ENCODE peak calls at places on chromosomes 2 and 18, in seven cellular contexts. F is PC-9; K is skeletal muscle cell; D is CD8-positive, alpha-beta memory T cell; J is colonic mucosa; T is Caco-2; G is GM12865. P is an unnamed sample.

GRCh38 chr2:96878796-96879544 is 9.1 kb upstream of the SEMA4C start:
- DNase-seq in G (no peak), D (no peak), T (no peak), K (no peak), J (no peak), F (no peak), P (no peak)

GRCh38 chr2:46438102-46438501 is 41.3 kb upstream of the TMEM247 start:
- DNase-seq in K (no peak), G (no peak), D (no peak), T (no peak), J (no peak), F (no peak), P (no peak)

GRCh38 chr2:37226863-37227262 is 4.5 kb downstream of the CEBPZ start:
- DNase-seq in G (no peak), T (no peak), D (no peak), F (no peak), J (no peak), K (no peak), P (no peak)

GRCh38 chr2:35454966-35455638 is 900.5 kb upstream of the CRIM1 start:
- DNase-seq in G (no peak), F (peak), T (peak), D (no peak), K (no peak), J (no peak), P (no peak)

GRCh38 chr2:52264488-52264887 is 1232.6 kb upstream of the NRXN1 start:
- DNase-seq in G (no peak), K (no peak), F (no peak), D (no peak), T (no peak), J (no peak), P (no peak)

GRCh38 chr2:101199153-101199810 is 48.1 kb upstream of the TBC1D8 start:
- DNase-seq in D (no peak), F (no peak), T (no peak), G (no peak), K (peak), J (no peak), P (no peak)

GRCh38 chr2:68732036-68732435 is 2.6 kb upstream of the ARHGAP25 start:
- DNase-seq in J (no peak), G (no peak), D (no peak), T (no peak), K (no peak), F (no peak), P (no peak)

GRCh38 chr2:33238111-33238510 is 238.3 kb upstream of the RASGRP3 start:
- DNase-seq in F (no peak), T (no peak), J (no peak), D (no peak), G (no peak), K (peak), P (no peak)

GRCh38 chr2:197011777-197012641 is 85.5 kb upstream of the PGAP1 start:
- DNase-seq in T (peak), K (peak), D (peak), G (peak), J (no peak), F (peak), P (peak)

GRCh38 chr2:25881759-25882158 is 3.5 kb upstream of the ASXL2 start:
- DNase-seq in K (no peak), J (no peak), T (no peak), G (no peak), D (no peak), F (no peak), P (no peak)

GRCh38 chr18:12296087-12296403 is 12.0 kb upstream of the TUBB6 start:
- DNase-seq in F (no peak), D (no peak), T (no peak), K (no peak), G (no peak), J (no peak), P (no peak)

GRCh38 chr18:39604836-39605235 is 2039.2 kb upstream of the CELF4 start:
- DNase-seq in T (no peak), F (no peak), J (no peak), G (no peak), K (peak), D (no peak), P (no peak)

GRCh38 chr18:43596106-43596712 is 318.9 kb upstream of the SYT4 start:
- DNase-seq in F (no peak), G (peak), K (no peak), D (no peak), T (no peak), J (no peak), P (peak)

GRCh38 chr2:70887208-70887549 is 48.5 kb upstream of the ATP6V1B1 start:
- DNase-seq in J (no peak), D (no peak), F (no peak), K (no peak), T (no peak), G (no peak), P (no peak)

GRCh38 chr2:181813963-181814565 is 77.5 kb upstream of the ITPRID2 start:
- DNase-seq in F (no peak), K (peak), T (no peak), J (no peak), D (no peak), G (no peak), P (no peak)

GRCh38 chr2:70627499-70627898 is 73.9 kb upstream of the TGFA start:
- DNase-seq in D (no peak), K (no peak), T (no peak), J (no peak), G (no peak), F (no peak), P (no peak)

GRCh38 chr2:112787294-112787693 is 3.0 kb upstream of the IL1A start:
- DNase-seq in D (no peak), J (no peak), F (peak), K (no peak), G (no peak), T (no peak), P (no peak)

GRCh38 chr2:203122317-203122998 is 107.8 kb downstream of the NBEAL1 start:
- DNase-seq in J (no peak), G (peak), D (no peak), F (no peak), K (no peak), T (no peak), P (no peak)

GRCh38 chr18:56267334-56267733 is 371.1 kb downstream of the TXNL1 start:
- DNase-seq in J (no peak), K (no peak), G (no peak), D (no peak), F (no peak), T (no peak), P (no peak)

GRCh38 chr2:62343636-62344349 is 147.9 kb downstream of the B3GNT2 start:
- DNase-seq in T (no peak), D (no peak), F (peak), J (no peak), G (no peak), K (no peak), P (no peak)

GRCh38 chr2:6764968-6765723 is 100.6 kb downstream of the CMPK2 start:
- DNase-seq in K (no peak), G (no peak), J (no peak), D (no peak), F (no peak), T (no peak), P (no peak)

GRCh38 chr2:20218331-20219320 is 6.3 kb downstream of the SDC1 start:
- DNase-seq in J (no peak), T (no peak), K (no peak), F (no peak), D (no peak), G (no peak), P (no peak)

GRCh38 chr18:44758821-44759624 is 78.3 kb downstream of the SETBP1 start:
- DNase-seq in T (no peak), K (no peak), F (no peak), G (peak), J (no peak), D (no peak), P (no peak)

GRCh38 chr2:567496-567864 is 109.7 kb downstream of the TMEM18 start:
- DNase-seq in T (no peak), G (no peak), K (no peak), D (no peak), F (no peak), J (no peak), P (no peak)

GRCh38 chr2:187654535-187654934 is 100.3 kb upstream of the TFPI start:
- DNase-seq in F (no peak), T (no peak), D (no peak), J (no peak), K (no peak), G (peak), P (no peak)
- H3K4me3 ChIP-seq in F (no peak), T (no peak), D (no peak), J (no peak), K (no peak), G (peak), P (no peak)

DNA sequence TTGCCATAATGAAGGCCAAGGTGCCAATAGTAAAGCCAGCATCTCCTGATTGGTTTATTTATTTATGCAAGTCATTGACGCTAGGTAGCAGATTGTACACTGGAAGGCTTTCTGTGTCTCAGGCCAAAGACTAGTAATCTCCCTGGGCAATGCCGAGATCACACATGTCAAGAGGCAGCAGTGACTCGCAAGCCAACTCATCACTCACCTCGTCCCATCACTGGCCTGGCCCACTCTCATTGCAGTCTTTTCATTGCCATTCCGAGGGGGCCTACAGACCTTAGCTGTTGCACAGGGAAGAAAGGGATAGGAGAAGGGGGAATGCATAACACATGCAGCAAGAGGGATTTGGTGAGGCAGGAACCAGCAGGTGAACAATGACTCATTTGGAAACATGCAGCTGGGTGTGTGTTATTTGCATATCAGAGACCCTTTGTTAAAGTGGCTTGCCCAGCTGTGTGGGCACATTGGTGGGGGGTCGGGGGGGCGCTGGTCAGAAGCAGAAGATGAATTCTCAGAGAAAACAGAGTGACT is 448.7 kb upstream of the HNRNPA3 start:
- DNase-seq in G (peak), J (no peak), D (no peak), K (no peak), T (no peak), F (no peak), P (no peak)
- H3K4me3 ChIP-seq in G (no peak), J (no peak), D (no peak), K (no peak), T (no peak), F (no peak), P (no peak)

GRCh38 chr2:4002841-4003403 is 299.5 kb downstream of the DCDC2C start:
- DNase-seq in T (no peak), G (no peak), K (no peak), F (no peak), J (no peak), D (no peak), P (no peak)
- H3K4me3 ChIP-seq in T (no peak), G (no peak), K (no peak), F (no peak), J (no peak), D (no peak), P (no peak)

GRCh38 chr2:106542730-106543359 is 55.7 kb downstream of the CD8B2 start:
- DNase-seq in F (peak), K (no peak), T (peak), G (peak), J (peak), D (peak), P (peak)
- H3K4me3 ChIP-seq in F (peak), K (peak), T (peak), G (no peak), J (peak), D (peak), P (no peak)

GRCh38 chr18:52340466-52341378 is 725 bp downstream of the DCC start:
- DNase-seq in D (no peak), J (no peak), F (no peak), K (no peak), G (no peak), T (no peak), P (no peak)
- H3K4me3 ChIP-seq in D (no peak), J (no peak), F (no peak), K (peak), G (no peak), T (no peak), P (peak)

DNA sequence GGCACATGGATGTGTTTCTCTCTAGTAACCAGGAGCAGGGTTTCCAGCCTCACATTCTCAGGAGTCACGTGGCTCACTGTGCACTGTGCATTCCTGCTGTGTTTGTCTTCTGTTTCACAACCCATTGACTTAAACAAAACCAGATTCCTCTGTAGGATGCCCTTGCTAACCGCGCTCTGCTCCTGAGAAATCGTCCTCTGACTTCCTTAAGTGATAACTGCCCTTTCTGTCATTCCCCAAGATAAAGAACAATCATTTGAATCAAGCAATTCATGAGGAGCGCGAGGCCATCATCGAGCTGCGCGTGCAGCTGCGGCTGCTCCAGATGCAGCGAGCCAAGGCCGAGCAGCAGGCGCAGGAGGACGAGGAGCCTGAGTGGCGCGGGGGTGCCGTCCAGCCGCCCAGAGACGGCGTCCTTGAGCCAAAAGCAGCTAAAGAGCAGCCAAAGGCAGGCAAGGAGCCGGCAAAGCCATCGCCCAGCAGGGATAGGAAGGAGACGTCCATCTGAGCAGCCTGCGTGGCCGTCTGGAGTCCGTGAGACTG is 60.2 kb downstream of the RALBP1 start:
- DNase-seq in D (no peak), K (peak), G (no peak), T (peak), J (no peak), F (peak), P (peak)
- H3K4me3 ChIP-seq in D (no peak), K (no peak), G (no peak), T (no peak), J (no peak), F (no peak), P (peak)

GRCh38 chr2:30777662-30778505 is 29.4 kb downstream of the CAPN13 start:
- DNase-seq in J (peak), D (no peak), T (no peak), K (no peak), G (no peak), F (no peak), P (no peak)
- H3K4me3 ChIP-seq in J (no peak), D (no peak), T (no peak), K (no peak), G (no peak), F (no peak), P (no peak)

GRCh38 chr2:162316590-162316989 is 1.9 kb downstream of the IFIH1 start:
- DNase-seq in K (no peak), F (no peak), T (no peak), D (no peak), J (no peak), G (no peak), P (no peak)
- H3K4me3 ChIP-seq in K (no peak), F (no peak), T (no peak), D (peak), J (no peak), G (peak), P (no peak)

GRCh38 chr2:176085861-176086771 is 2.4 kb upstream of the EVX2 start:
- DNase-seq in J (peak), K (no peak), D (no peak), T (no peak), G (peak), F (no peak), P (peak)

GRCh38 chr2:176088048-176088936 is 4.2 kb upstream of the HOXD13 start:
- DNase-seq in D (no peak), G (peak), T (no peak), F (no peak), K (no peak), J (peak), P (peak)

GRCh38 chr2:176088937-176089842 is 3.3 kb upstream of the HOXD13 start:
- DNase-seq in J (no peak), G (no peak), T (no peak), D (no peak), F (no peak), K (no peak), P (no peak)

GRCh38 chr2:176085120-176085788 is 1.5 kb upstream of the EVX2 start:
- DNase-seq in J (peak), G (no peak), F (no peak), D (no peak), K (no peak), T (no peak), P (no peak)

GRCh38 chr2:176087330-176088047 is 3.7 kb upstream of the EVX2 start:
- DNase-seq in T (no peak), K (no peak), D (no peak), G (no peak), F (no peak), J (peak), P (no peak)
- H3K4me3 ChIP-seq in T (peak), K (peak), D (no peak), G (no peak), F (no peak), J (peak), P (peak)